ENCODE peak calls at places on chromosomes 7 and 10, in four cellular contexts. H is uterus, Y is suprapubic skin, W is Panc1. Z is an unnamed sample. For H3K36me3, the result is how much of the 10 kb centered on the place peaks cover.

GRCh38 chr10:70889291-70889690 is 926 bp upstream of the PCBD1 start:
- DNase-seq in H (no peak), W (no peak), Y (no peak), Z (no peak)

GRCh38 chr10:67629461-67629971 is 66.5 kb downstream of the CTNNA3 start:
- DNase-seq in W (no peak), H (no peak), Y (no peak), Z (no peak)

GRCh38 chr10:12921163-12921562 is 80.3 kb downstream of the CCDC3 start:
- DNase-seq in Y (no peak), H (no peak), W (no peak), Z (no peak)

GRCh38 chr10:15168296-15168780 is at the start of gene NMT2:
- DNase-seq in W (no peak), Y (peak), H (no peak), Z (peak)

GRCh38 chr7:31782411-31782991 is 95.5 kb downstream of the PPP1R17 start:
- DNase-seq in Y (no peak), W (peak), H (no peak), Z (peak)

GRCh38 chr7:149071641-149072437 is 18.7 kb downstream of the ZNF786 start:
- DNase-seq in W (no peak), H (no peak), Y (no peak), Z (no peak)

GRCh38 chr7:148697256-148697841 is 1.4 kb upstream of the CUL1 start:
- DNase-seq in H (peak), W (no peak), Y (no peak), Z (peak)

GRCh38 chr10:18240185-18240882 is 100.1 kb downstream of the CACNB2 start:
- DNase-seq in W (no peak), H (no peak), Y (no peak), Z (no peak)

GRCh38 chr7:107322015-107322414 is 147.8 kb upstream of the GPR22 start:
- DNase-seq in W (no peak), Y (no peak), H (no peak), Z (no peak)

GRCh38 chr10:51244739-51245138 is 170.5 kb downstream of the PRKG1 start:
- DNase-seq in W (no peak), H (no peak), Y (no peak), Z (no peak)

GRCh38 chr7:26190417-26190869 is 10.1 kb downstream of the HNRNPA2B1 start:
- DNase-seq in Y (no peak), W (no peak), H (no peak), Z (no peak)
- H3K36me3 ChIP-seq in Y (half or more), W (half or more), H (under half), Z (under half)

GRCh38 chr7:18693401-18693800 is 197.9 kb downstream of the HDAC9 start:
- DNase-seq in W (peak), H (peak), Y (no peak), Z (peak)
- TF ChIP-seq CTCF in W (peak), H (peak), Y (peak), Z (peak)

DNA sequence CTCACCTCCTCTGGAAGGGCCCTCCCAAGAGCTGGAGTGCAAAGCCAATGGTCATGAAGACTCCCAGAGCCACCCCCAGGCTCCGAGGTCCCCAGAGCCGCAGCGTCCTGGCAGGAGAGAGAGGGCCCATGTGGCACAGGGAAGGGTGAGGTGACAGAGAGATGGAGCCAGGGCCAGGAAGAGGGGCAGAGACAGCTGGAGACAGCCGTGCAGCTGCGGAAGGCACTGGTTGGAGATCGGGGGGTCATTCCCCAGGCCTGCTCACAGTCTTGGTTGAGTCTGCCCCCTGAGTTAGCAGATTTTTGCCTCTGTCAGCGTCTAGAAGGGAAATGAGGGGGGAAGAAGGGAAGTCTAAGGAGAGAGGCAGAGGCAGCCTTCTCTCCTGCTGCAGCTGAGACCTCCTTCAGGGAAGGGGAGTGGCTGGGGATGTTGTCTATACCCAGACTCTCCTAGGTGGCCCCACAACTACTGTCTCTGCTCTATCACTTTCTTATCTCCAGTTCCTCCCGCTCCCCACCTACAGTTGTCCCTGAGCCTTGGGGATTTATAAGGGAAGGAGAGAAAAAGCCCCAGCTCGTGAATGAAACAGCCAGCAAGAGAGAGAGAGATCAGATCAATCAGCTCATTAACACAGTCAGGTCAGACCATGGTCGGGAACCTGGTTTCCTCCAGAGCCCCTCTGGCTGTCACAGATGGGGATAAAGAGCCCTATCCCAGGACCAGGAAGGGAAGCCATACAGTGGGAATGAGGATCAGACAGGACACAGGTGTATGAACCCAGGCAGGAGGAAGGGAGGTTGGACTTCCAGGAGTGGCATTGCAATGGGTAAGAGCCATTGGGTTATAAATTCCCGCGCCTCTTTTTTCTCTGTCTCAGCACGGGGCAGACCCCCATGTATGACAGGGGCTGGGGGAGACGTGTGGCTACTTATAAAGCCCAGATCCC is 1.2 kb downstream of the GAL3ST4 start:
- DNase-seq in H (no peak), W (no peak), Y (no peak), Z (no peak)
- H3K4me3 ChIP-seq in H (peak), W (peak), Y (peak), Z (no peak)

DNA sequence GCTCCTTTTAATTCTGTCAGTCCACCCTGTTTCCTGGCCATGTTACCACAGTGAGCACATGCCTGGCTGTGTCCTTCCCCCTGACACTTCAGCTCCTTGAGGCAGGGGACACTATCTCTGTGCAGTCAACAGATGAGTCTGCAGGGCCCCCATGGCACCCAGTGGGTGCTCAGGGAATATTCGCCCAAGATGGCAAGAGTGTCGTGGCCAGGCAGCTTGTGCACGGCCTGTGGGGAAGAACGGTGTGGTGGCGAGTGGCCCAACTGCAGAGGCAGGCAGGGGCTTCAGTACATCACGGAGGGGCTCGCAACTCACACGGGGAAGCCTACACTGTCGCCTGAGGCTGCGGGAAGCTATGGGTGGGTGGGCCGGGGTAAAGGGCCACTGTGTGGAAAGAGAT is 91.1 kb downstream of the TRRAP start:
- DNase-seq in W (no peak), Y (no peak), H (no peak), Z (no peak)
- H3K36me3 ChIP-seq in W (under half), Y (half or more), H (under half), Z (under half)

DNA sequence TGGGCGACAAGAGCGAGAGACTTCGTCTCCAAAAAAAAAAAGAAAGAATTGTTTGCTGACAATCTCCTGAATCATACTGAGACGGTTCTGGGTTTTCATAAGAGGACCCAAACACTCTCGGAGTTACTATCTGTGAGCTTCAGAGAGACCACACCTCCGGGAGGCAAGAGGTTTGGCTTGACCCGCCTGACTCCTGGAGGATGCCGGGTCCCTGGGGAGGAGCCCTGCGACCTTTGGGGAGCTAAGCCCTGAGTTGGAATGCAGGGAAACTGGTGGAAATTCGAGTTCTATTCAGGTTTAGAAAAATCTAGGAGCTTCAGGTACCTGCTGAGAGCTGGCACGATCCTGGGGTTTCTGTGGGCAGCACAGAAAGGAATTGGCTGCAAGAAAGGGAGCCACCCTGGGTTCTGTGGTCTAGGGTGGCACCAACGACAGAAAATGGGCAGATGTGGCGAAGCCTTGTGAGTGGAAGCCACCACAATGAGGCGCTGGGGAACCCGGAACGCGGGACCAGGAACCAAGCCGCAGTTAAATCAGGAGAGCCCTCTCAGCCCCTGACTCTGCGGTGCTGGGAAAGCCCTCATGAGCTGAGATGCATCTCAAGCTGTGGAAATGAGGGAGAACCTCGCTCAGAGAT is 21.9 kb upstream of the GATAD1 start:
- DNase-seq in H (no peak), W (no peak), Y (no peak), Z (no peak)
- TF ChIP-seq CTCF in H (no peak), W (peak), Y (no peak), Z (no peak)

GRCh38 chr7:22672892-22673637 is 53.9 kb upstream of the IL6 start:
- DNase-seq in Y (no peak), H (no peak), W (peak), Z (peak)
- H3K4me3 ChIP-seq in Y (no peak), H (no peak), W (no peak), Z (no peak)

DNA sequence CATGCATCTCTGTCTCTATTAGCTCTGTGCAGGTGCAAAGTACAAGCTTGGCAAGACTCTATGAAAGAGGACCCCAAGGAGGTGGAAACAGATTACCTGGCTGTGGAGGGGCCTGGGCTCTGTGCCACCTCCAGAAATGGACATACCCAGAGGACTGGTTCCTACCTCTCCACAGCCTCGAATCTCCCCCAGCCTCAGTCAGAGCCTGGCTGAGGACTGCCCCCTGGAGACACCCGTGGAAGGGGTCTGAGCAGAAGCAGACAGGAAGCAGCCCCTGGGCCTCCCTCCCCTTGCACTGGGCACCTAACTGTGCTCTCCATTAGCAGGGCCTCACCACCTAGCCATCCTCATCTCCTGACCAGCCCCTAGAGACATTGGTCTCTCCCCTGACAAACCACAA is 92.0 kb downstream of the DLG5 start:
- DNase-seq in Y (no peak), W (no peak), H (no peak), Z (no peak)
- H3K36me3 ChIP-seq in Y (half or more), W (under half), H (under half), Z (under half)

GRCh38 chr10:97498076-97498840 is at the start of gene MMS19:
- DNase-seq in H (peak), Y (peak), W (peak), Z (peak)
- TF ChIP-seq CTCF in H (peak), Y (peak), W (no peak), Z (no peak)

GRCh38 chr10:100327007-100327700 is 2.9 kb downstream of the PKD2L1 start:
- DNase-seq in W (no peak), H (no peak), Y (no peak), Z (no peak)
- H3K4me3 ChIP-seq in W (no peak), H (no peak), Y (no peak), Z (no peak)

GRCh38 chr10:125765835-125766234 is 9.8 kb downstream of the MMP21 start:
- DNase-seq in H (no peak), W (no peak), Y (no peak), Z (no peak)
- H3K36me3 ChIP-seq in H (under half), W (under half), Y (under half), Z (under half)